ENCODE peak calls at places on chromosomes 12 and 14, in four cellular contexts. K is body of pancreas; E is Calu3; Z is effector memory CD4-positive, alpha-beta T cell. S is an unnamed sample.

GRCh38 chr12:98751580-98752115 is 106.6 kb downstream of the APAF1 start:
- DNase-seq in K (no peak), Z (no peak), E (no peak), S (no peak)

GRCh38 chr12:104522985-104523719 is 66.4 kb downstream of the CHST11 start:
- DNase-seq in Z (no peak), E (no peak), K (no peak), S (no peak)

GRCh38 chr14:22570132-22570949 is 18.7 kb downstream of the DAD1 start:
- DNase-seq in K (peak), Z (peak), E (peak), S (peak)

GRCh38 chr12:75364918-75365317 is 26.0 kb upstream of the GLIPR1L2 start:
- DNase-seq in E (no peak), K (no peak), Z (no peak), S (no peak)

GRCh38 chr12:46843811-46844210 is 18.0 kb upstream of the SLC38A4 start:
- DNase-seq in K (no peak), Z (no peak), E (no peak), S (no peak)

GRCh38 chr14:24634158-24634557 is at the start of gene GZMB:
- DNase-seq in K (no peak), Z (no peak), E (no peak), S (no peak)

GRCh38 chr14:23562822-23563472 is 4.6 kb downstream of the AP1G2 start:
- DNase-seq in K (peak), Z (peak), E (peak), S (no peak)

GRCh38 chr12:38159092-38159551 is 157.5 kb upstream of the ALG10B start:
- DNase-seq in E (no peak), Z (no peak), K (no peak), S (no peak)

GRCh38 chr12:106586803-106587684 is 4.2 kb downstream of the RFX4 start:
- DNase-seq in E (peak), Z (no peak), K (no peak), S (no peak)